ENCODE peak calls at places on chromosomes 1 and 21, in four cellular contexts. W is activated effector memory CD4-positive, alpha-beta T cell treated with Interleukin-2 at 50 U/mL for 16 hours; L is astrocyte of the spinal cord; D is GDM1. M is an unnamed sample.

GRCh38 chr1:236381565-236382158 is 12.4 kb upstream of the EDARADD start:
- DNase-seq in D (no peak), L (no peak), W (no peak), M (peak)

GRCh38 chr1:46757956-46758304 is 39.0 kb upstream of the EFCAB14 start:
- DNase-seq in D (no peak), W (no peak), L (no peak), M (no peak)

GRCh38 chr1:28860332-28861073 is 48.5 kb downstream of the OPRD1 start:
- DNase-seq in W (no peak), L (no peak), D (no peak), M (no peak)

GRCh38 chr1:100387644-100388350 is 35.5 kb downstream of the CDC14A start:
- DNase-seq in L (peak), D (no peak), W (no peak), M (no peak)

GRCh38 chr1:93814059-93814794 is 64.8 kb downstream of the DNTTIP2 start:
- DNase-seq in D (peak), L (peak), W (no peak), M (peak)

GRCh38 chr1:81560629-81561028 is 240.1 kb upstream of the ADGRL2 start:
- DNase-seq in W (no peak), D (no peak), L (no peak), M (no peak)

GRCh38 chr1:206907304-206907991 is 10.2 kb downstream of the IL24 start:
- DNase-seq in L (no peak), D (no peak), W (no peak), M (no peak)

GRCh38 chr1:21129407-21129806 is 47.3 kb downstream of the EIF4G3 start:
- DNase-seq in L (no peak), W (no peak), D (no peak), M (no peak)

GRCh38 chr1:246035060-246035531 is 472.0 kb downstream of the SMYD3 start:
- DNase-seq in L (no peak), D (no peak), W (no peak), M (no peak)

GRCh38 chr1:201229771-201230635 is 39.4 kb downstream of the IGFN1 start:
- DNase-seq in D (no peak), W (no peak), L (peak), M (no peak)

GRCh38 chr1:194024659-194025058 is 838.2 kb upstream of the B3GALT2 start:
- DNase-seq in D (no peak), W (no peak), L (peak), M (peak)

GRCh38 chr21:35045539-35046222 is 3.4 kb downstream of the RUNX1 start:
- DNase-seq in W (no peak), D (no peak), L (no peak), M (no peak)

GRCh38 chr1:94327001-94327685 is 89.8 kb upstream of the ARHGAP29 start:
- DNase-seq in W (no peak), D (no peak), L (peak), M (no peak)

GRCh38 chr1:82538876-82539275 is 738.1 kb downstream of the ADGRL2 start:
- DNase-seq in L (peak), W (no peak), D (no peak), M (no peak)

GRCh38 chr1:113792986-113793385 is 19.3 kb downstream of the RSBN1 start:
- DNase-seq in W (no peak), L (peak), D (no peak), M (no peak)

GRCh38 chr1:14061204-14061603 is 361.2 kb downstream of the PRDM2 start:
- DNase-seq in L (no peak), W (no peak), D (no peak), M (no peak)

GRCh38 chr1:49013046-49013445 is 236.4 kb upstream of the BEND5 start:
- DNase-seq in W (no peak), D (no peak), L (no peak), M (no peak)

GRCh38 chr1:171188388-171189266 is 3.5 kb downstream of the FMO2 start:
- DNase-seq in W (no peak), L (peak), D (peak), M (peak)

GRCh38 chr1:24743404-24744211 is 1.6 kb upstream of the CLIC4 start:
- DNase-seq in D (no peak), L (peak), W (no peak), M (no peak)

M was measured in Kasumi-1.